ENCODE peak calls at places on chromosomes 4 and X, in ten cellular contexts. L, O, B, X, Q, M, I, T, W and G are unnamed samples.

GRCh38 chrX:11444052-11444451 is 150.8 kb downstream of the AMELX start:
- DNase-seq in I (no peak), Q (no peak), M (no peak), B (no peak), W (no peak), O (no peak), L (no peak), T (no peak), X (no peak), G (no peak)

GRCh38 chr4:24862073-24862751 is 50.6 kb downstream of the CCDC149 start:
- DNase-seq in Q (no peak), X (no peak), W (no peak), I (no peak), M (no peak), B (no peak), L (no peak), T (no peak), O (peak), G (no peak)

GRCh38 chr4:67456577-67457196 is 88.6 kb downstream of the CENPC start:
- DNase-seq in B (no peak), Q (no peak), O (no peak), I (no peak), L (no peak), X (no peak), T (no peak), M (no peak), W (no peak), G (no peak)

GRCh38 chrX:101430457-101431078 is 22.5 kb downstream of the HNRNPH2 start:
- DNase-seq in T (no peak), L (no peak), O (no peak), Q (no peak), M (no peak), B (no peak), I (no peak), W (peak), X (peak), G (no peak)

GRCh38 chrX:31499120-31499519 is 427.3 kb upstream of the FTHL17 start:
- DNase-seq in L (no peak), Q (no peak), T (no peak), O (no peak), X (peak), M (no peak), B (no peak), I (peak), W (peak), G (no peak)

GRCh38 chr4:111045992-111046391 is 423.1 kb upstream of the PITX2 start:
- DNase-seq in M (no peak), X (no peak), Q (no peak), O (no peak), B (no peak), W (no peak), L (no peak), I (no peak), T (no peak), G (no peak)

GRCh38 chr4:99811850-99812249 is 4.8 kb upstream of the DAPP1 start:
- DNase-seq in I (no peak), W (peak), Q (no peak), M (no peak), B (peak), L (no peak), O (no peak), X (peak), T (no peak), G (no peak)

GRCh38 chr4:3276961-3277360 is 15.9 kb upstream of the RGS12 start:
- DNase-seq in W (no peak), L (no peak), T (no peak), M (no peak), O (no peak), X (peak), Q (peak), B (no peak), I (no peak), G (no peak)

GRCh38 chr4:184028571-184028996 is 123.5 kb downstream of the STOX2 start:
- DNase-seq in Q (peak), W (no peak), B (no peak), X (no peak), O (peak), L (no peak), M (no peak), I (no peak), T (no peak), G (no peak)

GRCh38 chr4:142097015-142097414 is 460.6 kb downstream of the IL15 start:
- DNase-seq in I (no peak), B (no peak), T (no peak), Q (no peak), O (no peak), L (no peak), W (no peak), X (no peak), M (no peak), G (no peak)

GRCh38 chr4:138413273-138413672 is 171.1 kb upstream of the SLC7A11 start:
- DNase-seq in W (no peak), X (no peak), L (no peak), Q (no peak), O (no peak), B (no peak), M (no peak), T (no peak), I (no peak), G (no peak)

GRCh38 chr4:143346208-143346607 is 9.5 kb downstream of the GAB1 start:
- DNase-seq in L (no peak), W (peak), X (no peak), T (peak), B (peak), Q (peak), M (no peak), O (no peak), I (no peak), G (no peak)

GRCh38 chr4:158998624-158999023 is 104.3 kb upstream of the RAPGEF2 start:
- DNase-seq in X (peak), W (peak), T (no peak), O (no peak), L (no peak), Q (no peak), I (no peak), B (no peak), M (no peak), G (no peak)

GRCh38 chr4:7154351-7154981 is 37.9 kb upstream of the SORCS2 start:
- DNase-seq in W (no peak), Q (no peak), X (no peak), B (peak), I (no peak), L (no peak), O (no peak), T (no peak), M (peak), G (no peak)

GRCh38 chr4:106418444-106418843 is 49.9 kb upstream of the GIMD1 start:
- DNase-seq in W (no peak), T (no peak), Q (no peak), O (no peak), I (no peak), B (peak), L (no peak), M (no peak), X (no peak), G (no peak)

GRCh38 chr4:42636591-42636990 is 20.3 kb downstream of the ATP8A1 start:
- DNase-seq in O (no peak), Q (no peak), M (no peak), I (no peak), T (no peak), L (no peak), W (no peak), B (no peak), X (no peak), G (no peak)

GRCh38 chrX:42678133-42678532 is 99.8 kb downstream of the PPP1R2C start:
- DNase-seq in X (peak), M (no peak), O (no peak), W (peak), T (no peak), I (no peak), L (no peak), Q (no peak), B (no peak), G (no peak)

GRCh38 chrX:134019567-134020206 is 34.3 kb upstream of the GPC3 start:
- DNase-seq in B (no peak), O (no peak), T (no peak), L (no peak), Q (no peak), I (no peak), W (no peak), M (no peak), X (no peak), G (no peak)

GRCh38 chr4:54100607-54101189 is 735 bp downstream of the GSX2 start:
- DNase-seq in X (no peak), O (no peak), Q (no peak), B (peak), M (peak), L (no peak), I (no peak), W (no peak), T (no peak), G (no peak)

GRCh38 chr4:108685036-108685686 is 34.8 kb downstream of the OSTC start:
- DNase-seq in Q (no peak), B (no peak), T (no peak), I (no peak), W (peak), X (peak), M (no peak), L (no peak), O (no peak), G (no peak)

GRCh38 chr4:26503427-26503826 is 13.1 kb upstream of the CCKAR start:
- DNase-seq in I (no peak), M (no peak), O (no peak), B (no peak), Q (no peak), T (no peak), X (peak), W (no peak), L (no peak), G (no peak)

GRCh38 chr4:3062466-3062865 is 11.9 kb downstream of the HTT-AS start:
- DNase-seq in B (no peak), Q (no peak), X (peak), L (no peak), W (no peak), T (no peak), I (no peak), M (no peak), O (no peak), G (no peak)

GRCh38 chr4:72208421-72209075 is 176.7 kb downstream of the NPFFR2 start:
- DNase-seq in W (peak), I (no peak), B (no peak), Q (no peak), M (no peak), T (no peak), O (no peak), L (no peak), X (no peak), G (no peak)

GRCh38 chr4:78310056-78310731 is 241.4 kb upstream of the ANXA3 start:
- DNase-seq in Q (no peak), W (peak), T (no peak), L (no peak), I (no peak), O (no peak), M (no peak), B (no peak), X (no peak), G (no peak)

GRCh38 chrX:43627147-43627546 is 29.0 kb upstream of the MAOA start:
- DNase-seq in B (no peak), W (no peak), O (no peak), M (no peak), T (no peak), L (no peak), I (no peak), X (no peak), Q (no peak), G (no peak)

GRCh38 chr4:158291334-158292055 is 81.2 kb downstream of the TMEM144 start:
- DNase-seq in L (no peak), I (no peak), W (no peak), T (no peak), B (no peak), M (no peak), Q (no peak), X (no peak), O (no peak), G (no peak)

GRCh38 chr4:5370286-5370685 is 319.0 kb downstream of the STK32B start:
- DNase-seq in B (no peak), X (peak), L (no peak), I (no peak), W (peak), O (no peak), Q (no peak), T (no peak), M (no peak), G (no peak)

GRCh38 chr4:123741906-123742305 is 345.3 kb downstream of the SPRY1 start:
- DNase-seq in O (no peak), M (no peak), L (no peak), X (peak), W (no peak), I (no peak), Q (no peak), T (no peak), B (no peak), G (no peak)

GRCh38 chrX:150361777-150362351 is 1.3 kb upstream of the MAMLD1 start:
- DNase-seq in B (peak), X (peak), O (peak), T (no peak), L (no peak), Q (no peak), M (peak), I (no peak), W (peak), G (no peak)

GRCh38 chrX:136910565-136911040 is 30.1 kb upstream of the RBMX start:
- DNase-seq in I (no peak), T (no peak), Q (no peak), O (no peak), L (no peak), X (peak), M (no peak), B (no peak), W (no peak), G (no peak)

GRCh38 chr4:181582595-181582994 is 660.6 kb upstream of the TENM3 start:
- DNase-seq in I (no peak), O (no peak), Q (no peak), L (no peak), B (no peak), M (no peak), T (no peak), W (no peak), X (no peak), G (no peak)

GRCh38 chr4:157075811-157076577 is at the start of gene GLRB:
- DNase-seq in Q (no peak), W (peak), T (no peak), B (peak), O (peak), M (peak), X (peak), L (peak), I (no peak), G (peak)

GRCh38 chr4:90127223-90127705 is at the start of gene CCSER1:
- DNase-seq in M (peak), Q (peak), L (peak), T (peak), I (no peak), O (peak), W (peak), X (peak), B (peak), G (peak)

GRCh38 chr4:119027815-119028214 is 107.8 kb upstream of the MYOZ2 start:
- DNase-seq in I (no peak), T (no peak), Q (no peak), B (no peak), W (no peak), L (no peak), M (no peak), X (no peak), O (no peak), G (no peak)
- H3K4me3 ChIP-seq in I (no peak), T (peak), Q (no peak), B (no peak), W (no peak), L (peak), M (peak), X (peak), O (no peak), G (peak)

DNA sequence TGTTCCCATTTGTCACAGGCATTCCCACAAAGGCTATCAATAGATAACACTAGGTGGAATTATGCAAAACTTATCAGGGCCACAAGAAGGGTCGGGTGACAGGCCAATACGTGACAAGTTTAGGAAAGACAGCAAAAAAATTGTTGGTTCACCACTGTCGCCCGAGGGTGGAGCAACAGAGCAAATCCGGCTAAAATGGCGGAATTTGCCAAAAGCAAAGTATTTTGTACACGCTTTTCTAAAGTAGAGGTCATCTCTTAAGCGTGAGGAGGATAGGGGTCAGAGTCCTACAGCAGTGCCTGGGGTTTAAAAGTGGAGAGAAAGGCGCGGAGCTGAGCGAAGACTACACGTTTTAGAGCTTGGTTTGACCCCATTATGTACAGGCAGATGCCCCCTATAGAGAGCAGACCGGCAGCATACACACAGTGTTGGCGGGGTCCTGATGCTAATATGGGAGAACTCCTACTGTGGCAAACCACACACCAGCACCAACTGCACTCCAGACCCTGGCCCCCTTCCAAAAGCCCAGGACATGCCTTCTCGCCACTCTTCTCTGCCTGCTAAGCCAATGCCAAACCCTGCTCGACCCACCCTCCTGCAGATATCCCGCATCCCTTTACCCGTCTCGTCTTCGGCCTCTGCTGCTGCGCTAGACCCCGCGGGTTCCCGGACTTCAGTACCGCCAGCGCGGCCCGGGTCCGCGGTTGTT is 733 bp downstream of the CCNA2 start:
- DNase-seq in B (peak), M (no peak), W (peak), O (peak), X (peak), I (no peak), L (no peak), Q (peak), T (peak), G (peak)
- TF ChIP-seq CTCF in B (peak), M (no peak), W (no peak), O (no peak), X (peak), I (peak), L (no peak), Q (no peak), T (no peak), G (no peak)

GRCh38 chr4:40317921-40318658 is 17.0 kb upstream of the CHRNA9 start:
- DNase-seq in W (peak), I (no peak), L (no peak), X (peak), B (no peak), T (no peak), Q (no peak), O (no peak), M (no peak), G (no peak)

GRCh38 chr4:40314951-40315350 is 20.2 kb upstream of the CHRNA9 start:
- DNase-seq in M (no peak), W (peak), I (no peak), Q (no peak), L (no peak), T (no peak), O (no peak), B (no peak), X (no peak), G (no peak)

GRCh38 chr4:40316782-40317635 is 18.1 kb upstream of the CHRNA9 start:
- DNase-seq in I (peak), W (peak), B (peak), O (peak), M (no peak), X (peak), Q (peak), T (peak), L (no peak), G (peak)

GRCh38 chr4:40311811-40312346 is 23.3 kb upstream of the CHRNA9 start:
- DNase-seq in T (no peak), X (no peak), M (no peak), W (no peak), L (no peak), Q (peak), I (no peak), B (no peak), O (peak), G (no peak)

DNA sequence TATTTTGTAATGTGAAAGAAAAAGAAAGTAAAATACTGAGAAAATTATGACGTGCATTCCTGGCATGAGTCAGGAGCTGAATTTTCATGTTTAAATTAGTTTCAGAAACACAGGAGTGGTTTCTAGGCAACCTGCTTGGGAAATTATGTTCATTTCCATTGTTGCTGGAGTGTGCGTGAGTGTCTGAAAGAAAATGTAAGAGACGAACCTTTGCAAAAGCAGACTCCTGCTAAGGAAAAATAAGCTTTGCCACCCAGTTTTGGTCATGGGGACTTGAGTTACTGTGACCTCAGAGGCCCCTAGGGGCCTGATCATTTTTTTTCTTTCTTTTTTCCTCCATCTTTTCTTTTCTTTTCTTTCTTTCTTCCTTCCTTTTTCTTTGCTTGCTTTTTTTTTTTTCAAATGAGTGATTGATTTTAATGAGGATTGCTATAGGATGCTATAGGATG is 18.8 kb upstream of the CHRNA9 start:
- DNase-seq in I (peak), B (no peak), X (peak), O (no peak), W (peak), L (no peak), M (no peak), Q (peak), T (no peak), G (no peak)
- H3K4me3 ChIP-seq in I (peak), B (no peak), X (peak), O (no peak), W (peak), L (peak), M (no peak), Q (no peak), T (no peak), G (peak)

DNA sequence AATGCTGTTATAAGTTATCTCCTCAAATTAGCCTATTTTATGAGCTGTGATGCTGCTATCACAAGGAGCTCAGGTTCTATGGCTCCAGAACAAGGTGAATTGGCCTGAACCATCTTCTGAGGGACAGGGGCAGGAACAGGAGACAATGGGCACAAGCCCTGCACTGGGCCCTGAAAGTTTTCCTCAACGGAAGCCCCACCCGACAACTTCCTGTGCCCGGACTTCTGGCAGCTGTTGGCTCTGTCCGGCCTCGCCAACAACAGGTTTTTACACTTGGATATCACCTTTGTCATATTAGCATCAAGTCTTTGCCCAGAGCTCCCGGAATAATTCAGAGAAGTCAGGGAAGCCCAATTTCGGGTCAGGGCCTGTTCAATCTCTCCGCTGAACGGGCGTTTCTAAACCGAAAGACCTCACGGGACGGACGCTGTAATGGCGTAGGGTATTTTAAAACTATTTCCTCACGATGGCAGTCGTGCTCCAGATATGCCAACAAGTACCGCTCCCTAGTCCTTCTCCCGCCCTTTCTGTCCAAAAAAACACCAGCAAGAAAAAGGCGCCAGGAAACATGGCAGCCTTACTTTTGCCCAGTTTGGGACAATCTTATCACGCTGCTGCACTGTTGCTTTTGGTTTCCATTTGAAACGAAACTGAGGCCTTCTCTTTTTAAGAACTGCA is 201.0 kb upstream of the STK26 start:
- DNase-seq in M (peak), O (no peak), X (peak), W (no peak), L (no peak), T (peak), Q (peak), B (no peak), I (no peak), G (no peak)
- TF ChIP-seq CTCF in M (peak), O (no peak), X (no peak), W (no peak), L (no peak), T (peak), Q (no peak), B (no peak), I (no peak), G (no peak)

DNA sequence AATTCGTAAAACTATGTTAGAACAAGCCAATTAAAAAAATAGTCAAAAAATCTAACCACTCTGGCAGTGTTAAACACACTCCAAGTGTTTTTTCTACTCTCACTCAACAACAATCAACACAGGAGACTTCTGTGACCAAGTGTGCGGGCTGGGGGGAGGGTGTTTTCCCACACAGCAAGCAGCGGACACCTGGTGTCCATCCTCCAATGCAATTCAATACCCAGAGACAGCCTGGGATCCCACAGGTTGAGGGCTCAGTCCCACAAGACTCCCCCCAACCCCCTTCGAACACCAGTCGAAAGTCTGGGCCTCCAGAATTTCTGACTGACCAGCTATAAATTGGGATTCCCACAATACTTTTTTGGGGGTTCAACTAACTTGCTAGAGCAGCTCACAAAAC is 8.3 kb upstream of the PIM2 start:
- DNase-seq in Q (no peak), O (no peak), B (peak), M (no peak), W (no peak), T (no peak), L (no peak), I (no peak), X (no peak), G (no peak)
- H3K4me3 ChIP-seq in Q (no peak), O (no peak), B (peak), M (no peak), W (no peak), T (no peak), L (no peak), I (no peak), X (no peak), G (no peak)

GRCh38 chrX:25389276-25389675 is 373.5 kb upstream of the ARX start:
- DNase-seq in W (no peak), T (no peak), Q (no peak), X (no peak), I (no peak), B (no peak), L (no peak), M (no peak), O (no peak), G (no peak)
- TF ChIP-seq CTCF in W (no peak), T (no peak), Q (no peak), X (no peak), I (no peak), B (no peak), L (no peak), M (no peak), O (no peak), G (no peak)